ENCODE peak calls at places on chromosomes 6 and 20, in five cellular contexts. S is HFFc6, H is BE2C, N is upper lobe of left lung, I is IMR-90. P is an unnamed sample.

GRCh38 chr20:53884859-53885654 is 185.3 kb downstream of the BCAS1 start:
- DNase-seq in H (no peak), S (no peak), N (no peak), I (no peak), P (no peak)

GRCh38 chr6:73929421-73929820 is 233.4 kb downstream of the CD109 start:
- DNase-seq in S (peak; percentile 7), I (peak; percentile 13), N (no peak), H (no peak), P (no peak)

GRCh38 chr20:58709013-58709702 is 16.6 kb downstream of the NPEPL1 start:
- DNase-seq in N (no peak), I (no peak), S (no peak), H (no peak), P (no peak)

GRCh38 chr6:52649521-52649920 is 21.4 kb upstream of the TMEM14A start:
- DNase-seq in I (peak; percentile 50), H (no peak), S (no peak), N (no peak), P (no peak)

GRCh38 chr6:167757821-167758220 is 68.9 kb upstream of the AFDN start:
- DNase-seq in S (no peak), H (no peak), N (no peak), I (no peak), P (no peak)

GRCh38 chr6:82976179-82976578 is 89.5 kb downstream of the UBE3D start:
- DNase-seq in S (no peak), N (no peak), I (no peak), H (no peak), P (no peak)

GRCh38 chr6:26520088-26520839 is 17.9 kb upstream of the HMGN4 start:
- DNase-seq in I (no peak), N (no peak), S (no peak), H (peak; percentile 63), P (peak; percentile 40)

GRCh38 chr6:12717356-12717755 is 789 bp downstream of the PHACTR1 start:
- DNase-seq in S (peak; percentile 21), H (no peak), I (no peak), N (no peak), P (no peak)

GRCh38 chr6:13427346-13427745 is 60.1 kb downstream of the GFOD1 start:
- DNase-seq in S (no peak), N (no peak), I (no peak), H (no peak), P (no peak)

GRCh38 chr20:1876975-1877603 is 18.1 kb upstream of the SIRPA start:
- DNase-seq in N (no peak), H (no peak), S (no peak), I (peak; percentile 35), P (no peak)

GRCh38 chr20:13009682-13010406 is 1.1 kb downstream of the SPTLC3 start:
- DNase-seq in I (peak; percentile 96), H (no peak), N (no peak), S (peak; percentile 1), P (no peak)

GRCh38 chr20:50416269-50416863 is 93.8 kb upstream of the PTPN1 start:
- DNase-seq in N (no peak), H (no peak), I (no peak), S (no peak), P (no peak)

GRCh38 chr20:49403911-49404310 is 78.6 kb downstream of the KCNB1 start:
- DNase-seq in H (no peak), N (no peak), S (no peak), I (no peak), P (no peak)

GRCh38 chr6:45571159-45571558 is 193.4 kb upstream of the SUPT3H start:
- DNase-seq in N (no peak), H (no peak), S (no peak), I (no peak), P (no peak)

DNA sequence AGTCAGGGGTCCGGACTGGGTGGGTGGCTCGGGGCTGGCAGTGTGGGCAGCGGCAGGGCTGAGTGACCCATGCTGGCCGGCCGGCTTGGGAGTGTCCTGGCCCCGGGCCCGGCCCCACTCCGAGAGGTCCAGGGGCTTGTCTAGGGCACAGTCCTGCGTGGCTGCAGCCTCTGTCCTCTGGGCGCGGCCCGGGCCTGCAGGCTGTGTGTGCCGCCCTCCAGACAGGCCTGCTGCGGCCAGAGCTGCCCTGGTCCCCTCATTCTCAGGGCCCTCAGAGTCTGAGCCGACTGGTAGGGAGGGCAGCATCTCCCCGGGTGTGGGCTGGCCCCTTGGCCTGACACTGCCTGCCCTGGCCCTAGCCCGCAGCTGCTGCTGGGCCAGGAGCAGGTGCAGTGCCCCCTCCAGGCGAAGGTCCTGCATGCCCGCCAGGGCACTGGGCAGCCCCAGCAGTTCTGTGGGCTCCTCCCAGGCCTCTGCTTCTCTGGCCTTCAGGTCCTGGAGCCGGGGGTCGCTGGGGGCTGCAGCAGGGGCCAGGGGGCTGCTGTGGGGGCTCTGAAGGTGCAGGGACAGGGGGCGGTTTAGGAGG is 6.9 kb upstream of the CABLES2 start:
- DNase-seq in I (no peak), H (no peak), N (peak; percentile 84), S (no peak), P (no peak)
- TF ChIP-seq CTCF in I (peak; percentile 11), H (peak; percentile 30), N (no peak), S (peak; percentile 59), P (no peak)

GRCh38 chr6:56616967-56617366 is 25.7 kb downstream of the DST start:
- DNase-seq in H (no peak), I (no peak), S (no peak), N (no peak), P (no peak)

GRCh38 chr6:56613247-56613851 is 29.3 kb downstream of the DST start:
- DNase-seq in N (no peak), I (no peak), H (no peak), S (no peak), P (no peak)

GRCh38 chr6:56620229-56620868 is 22.3 kb downstream of the DST start:
- DNase-seq in S (no peak), H (no peak), N (no peak), I (no peak), P (no peak)

GRCh38 chr6:56618050-56618449 is 24.6 kb downstream of the DST start:
- DNase-seq in S (no peak), N (no peak), I (no peak), H (no peak), P (no peak)
- TF ChIP-seq CTCF in S (peak; percentile 65), N (no peak), I (peak; percentile 14), H (peak; percentile 33), P (peak; percentile 18)

DNA sequence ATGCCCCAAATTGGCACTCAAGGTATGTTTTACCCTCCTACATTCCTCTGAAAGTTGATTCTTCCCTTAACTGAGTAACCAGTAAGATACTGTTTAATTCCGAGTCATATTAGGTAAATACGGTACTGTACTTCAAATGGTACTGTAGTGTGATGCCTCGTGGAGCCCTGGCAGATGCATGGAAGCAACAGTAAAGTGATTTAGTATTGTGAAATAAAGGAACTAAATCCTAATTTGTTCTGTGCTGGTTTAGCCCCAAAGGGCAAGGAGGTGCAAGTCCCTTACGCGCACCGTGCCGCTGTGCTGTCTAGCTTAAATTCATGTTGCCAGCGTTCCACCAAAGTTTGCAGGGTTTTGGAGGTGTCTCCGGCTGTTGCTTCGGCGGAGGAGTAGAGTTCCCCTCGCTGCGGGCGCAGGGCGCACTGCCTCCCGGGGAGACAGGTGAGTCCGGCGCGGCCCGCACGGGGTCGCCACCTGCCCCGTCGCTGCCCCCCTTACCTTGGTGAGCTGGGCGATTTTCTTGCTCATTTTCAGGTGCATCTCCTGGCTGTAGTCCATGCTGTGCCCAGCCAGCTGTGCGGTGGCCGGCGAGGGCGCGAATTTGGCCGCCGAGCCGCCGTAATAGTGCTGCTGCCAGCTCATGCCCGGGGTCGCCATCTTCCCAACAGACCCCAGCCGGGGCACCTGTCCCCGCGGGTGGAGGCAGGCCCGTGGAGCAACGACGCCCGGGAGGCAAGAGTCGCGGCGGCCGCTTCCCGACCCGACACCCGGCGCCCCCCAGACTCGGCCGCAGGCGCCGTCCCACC is 618 bp downstream of the FAM184A start:
- DNase-seq in I (no peak), N (peak; percentile 90), H (peak; percentile 27), S (no peak), P (peak; percentile 63)
- TF ChIP-seq CTCF in I (no peak), N (peak; percentile 26), H (peak; percentile 20), S (no peak), P (peak; percentile 68)

DNA sequence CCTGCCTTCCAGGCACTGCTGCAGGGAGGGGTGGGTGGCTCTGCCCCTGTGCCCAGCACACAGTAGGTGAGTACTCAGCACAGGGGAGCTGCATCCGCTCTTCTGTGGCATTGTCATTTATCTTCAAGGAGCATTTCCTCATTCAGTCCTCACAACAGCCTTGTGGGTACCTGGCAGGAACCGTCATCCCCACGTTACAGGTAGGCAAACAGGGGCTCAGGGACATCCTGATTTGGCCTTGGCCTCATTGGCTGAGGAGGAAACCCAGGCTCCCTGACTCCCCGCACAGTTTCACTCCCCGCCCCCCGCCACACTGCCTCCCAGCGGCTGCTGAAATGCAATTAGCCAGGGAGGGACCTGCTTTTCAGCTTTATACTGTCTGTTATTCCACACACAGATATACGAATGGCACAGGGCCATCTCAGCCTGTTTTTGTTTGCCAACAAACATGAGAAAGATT is 24.3 kb upstream of the PNPLA1 start:
- DNase-seq in H (peak; percentile 66), N (no peak), S (no peak), I (no peak), P (no peak)
- TF ChIP-seq CTCF in H (peak; percentile 54), N (no peak), S (no peak), I (no peak), P (no peak)

GRCh38 chr6:102064142-102064541 is 670.6 kb downstream of the GRIK2 start:
- DNase-seq in S (no peak), N (no peak), H (no peak), I (no peak), P (no peak)
- TF ChIP-seq CTCF in S (no peak), N (no peak), H (no peak), I (no peak), P (no peak)

DNA sequence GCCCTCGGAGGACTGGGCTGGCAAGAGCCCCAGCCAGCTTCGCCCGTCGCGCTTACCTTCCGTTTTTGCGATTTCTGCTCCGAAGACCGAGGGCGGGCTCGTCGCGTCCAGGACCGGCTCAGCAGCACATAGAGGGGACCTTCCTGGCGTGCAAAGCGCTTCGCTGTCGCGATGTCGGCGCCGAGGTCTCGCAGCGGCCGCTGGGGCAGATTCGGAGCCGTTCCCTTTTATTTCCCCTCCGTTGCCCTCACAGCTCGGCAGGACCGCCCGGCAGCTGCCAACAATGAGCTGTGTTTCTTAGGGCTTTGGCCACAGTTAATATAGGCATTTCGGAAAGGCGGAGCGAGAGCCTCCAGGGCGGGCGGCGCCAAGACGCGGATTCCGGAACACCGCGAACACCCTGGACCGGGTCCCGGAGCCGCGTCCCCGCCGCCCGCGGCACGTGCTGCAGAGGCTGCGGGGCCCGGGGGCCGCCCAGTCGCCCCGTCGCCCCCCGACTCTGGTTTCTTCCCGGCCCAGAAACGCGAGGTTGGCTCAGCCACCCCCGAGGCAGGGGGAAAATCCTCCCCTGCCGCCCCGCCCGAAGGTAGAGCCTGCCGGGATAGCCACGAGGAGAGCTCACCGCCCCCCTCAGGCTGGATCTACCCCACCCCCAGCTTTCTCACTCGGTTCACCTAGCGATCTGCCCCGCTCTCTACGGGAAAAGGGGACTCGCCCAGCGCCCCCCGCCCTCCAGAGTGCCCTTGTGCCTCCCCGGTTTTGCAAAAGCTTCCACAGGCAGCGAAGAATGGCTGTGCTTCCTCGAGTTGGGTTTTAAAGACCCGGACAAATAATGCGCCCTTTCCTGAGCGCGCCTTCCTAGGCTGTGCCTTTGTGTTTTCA is at the start of gene CITED2:
- DNase-seq in S (peak; percentile 99), I (peak; percentile 96), H (peak; percentile 91), N (peak; percentile 98), P (peak; percentile 90)
- TF ChIP-seq CTCF in S (peak; percentile 39), I (peak; percentile 17), H (peak; percentile 25), N (no peak), P (peak; percentile 48)